ENCODE peak calls at places on chromosomes 12 and 14, in nine cellular contexts. One of them, this sample, is unnamed.

GRCh38 chr12:70543444-70543843 is 93.8 kb downstream of the PTPRB start:
- DNase-seq in upper lobe of left lung: no peak
- DNase-seq in transverse colon: no peak
- DNase-seq in WTC11: no peak
- DNase-seq in tibial artery: no peak
- DNase-seq in sigmoid colon: no peak
- DNase-seq in brain microvascular endothelial cell: peak
- DNase-seq in mesothelial cell of epicardium: no peak
- DNase-seq in HFFc6: peak
- DNase-seq in this sample: no peak

GRCh38 chr14:23551266-23552028 is at the start of gene ZFHX2:
- DNase-seq in upper lobe of left lung: peak
- DNase-seq in transverse colon: peak
- DNase-seq in WTC11: peak
- DNase-seq in tibial artery: peak
- DNase-seq in sigmoid colon: no peak
- DNase-seq in brain microvascular endothelial cell: peak
- DNase-seq in mesothelial cell of epicardium: peak
- DNase-seq in HFFc6: peak
- DNase-seq in this sample: peak

GRCh38 chr12:80291108-80291754 is 152.8 kb upstream of the PTPRQ start:
- DNase-seq in upper lobe of left lung: no peak
- DNase-seq in transverse colon: no peak
- DNase-seq in WTC11: no peak
- DNase-seq in tibial artery: no peak
- DNase-seq in sigmoid colon: no peak
- DNase-seq in brain microvascular endothelial cell: no peak
- DNase-seq in mesothelial cell of epicardium: no peak
- DNase-seq in HFFc6: no peak
- DNase-seq in this sample: no peak

GRCh38 chr14:62213516-62213915 is 451.3 kb downstream of the SNAPC1 start:
- DNase-seq in upper lobe of left lung: no peak
- DNase-seq in transverse colon: no peak
- DNase-seq in WTC11: no peak
- DNase-seq in tibial artery: no peak
- DNase-seq in sigmoid colon: no peak
- DNase-seq in brain microvascular endothelial cell: peak
- DNase-seq in mesothelial cell of epicardium: no peak
- DNase-seq in HFFc6: no peak
- DNase-seq in this sample: no peak

GRCh38 chr12:103326190-103326589 is 169.6 kb downstream of the C12orf42 start:
- DNase-seq in upper lobe of left lung: no peak
- DNase-seq in transverse colon: no peak
- DNase-seq in WTC11: peak
- DNase-seq in tibial artery: no peak
- DNase-seq in sigmoid colon: no peak
- DNase-seq in brain microvascular endothelial cell: no peak
- DNase-seq in mesothelial cell of epicardium: no peak
- DNase-seq in HFFc6: no peak
- DNase-seq in this sample: peak

GRCh38 chr12:64102339-64102738 is 119.8 kb downstream of the KICS2 start:
- DNase-seq in upper lobe of left lung: no peak
- DNase-seq in transverse colon: no peak
- DNase-seq in WTC11: no peak
- DNase-seq in tibial artery: no peak
- DNase-seq in sigmoid colon: no peak
- DNase-seq in brain microvascular endothelial cell: no peak
- DNase-seq in mesothelial cell of epicardium: no peak
- DNase-seq in HFFc6: peak
- DNase-seq in this sample: no peak

GRCh38 chr12:110022980-110023633 is 23.9 kb downstream of the ANKRD13A start:
- DNase-seq in upper lobe of left lung: no peak
- DNase-seq in transverse colon: no peak
- DNase-seq in WTC11: no peak
- DNase-seq in tibial artery: no peak
- DNase-seq in sigmoid colon: no peak
- DNase-seq in brain microvascular endothelial cell: no peak
- DNase-seq in mesothelial cell of epicardium: no peak
- DNase-seq in HFFc6: peak
- DNase-seq in this sample: no peak

GRCh38 chr12:49622501-49623141 is 740 bp upstream of the PRPF40B start:
- DNase-seq in upper lobe of left lung: no peak
- DNase-seq in transverse colon: peak
- DNase-seq in WTC11: peak
- DNase-seq in tibial artery: no peak
- DNase-seq in sigmoid colon: no peak
- DNase-seq in brain microvascular endothelial cell: no peak
- DNase-seq in mesothelial cell of epicardium: no peak
- DNase-seq in HFFc6: peak
- DNase-seq in this sample: peak

GRCh38 chr14:104742586-104743455 is 10.1 kb upstream of the SIVA1 start:
- DNase-seq in upper lobe of left lung: no peak
- DNase-seq in transverse colon: no peak
- DNase-seq in WTC11: no peak
- DNase-seq in tibial artery: no peak
- DNase-seq in sigmoid colon: no peak
- DNase-seq in brain microvascular endothelial cell: no peak
- DNase-seq in mesothelial cell of epicardium: no peak
- DNase-seq in HFFc6: no peak
- DNase-seq in this sample: no peak

GRCh38 chr14:22113401-22113800 is 439.8 kb upstream of the OR4E1 start:
- DNase-seq in upper lobe of left lung: no peak
- DNase-seq in transverse colon: no peak
- DNase-seq in WTC11: peak
- DNase-seq in tibial artery: no peak
- DNase-seq in sigmoid colon: no peak
- DNase-seq in brain microvascular endothelial cell: no peak
- DNase-seq in mesothelial cell of epicardium: no peak
- DNase-seq in HFFc6: no peak
- DNase-seq in this sample: no peak

GRCh38 chr14:79585845-79586244 is 625.5 kb downstream of the DIO2 start:
- DNase-seq in upper lobe of left lung: no peak
- DNase-seq in transverse colon: no peak
- DNase-seq in WTC11: no peak
- DNase-seq in tibial artery: no peak
- DNase-seq in sigmoid colon: no peak
- DNase-seq in brain microvascular endothelial cell: peak
- DNase-seq in mesothelial cell of epicardium: no peak
- DNase-seq in HFFc6: peak
- DNase-seq in this sample: no peak

GRCh38 chr12:57825451-57825850 is 6.9 kb upstream of the AVIL start:
- DNase-seq in upper lobe of left lung: no peak
- DNase-seq in transverse colon: no peak
- DNase-seq in WTC11: no peak
- DNase-seq in tibial artery: no peak
- DNase-seq in sigmoid colon: no peak
- DNase-seq in brain microvascular endothelial cell: no peak
- DNase-seq in mesothelial cell of epicardium: no peak
- DNase-seq in HFFc6: no peak
- DNase-seq in this sample: no peak

GRCh38 chr12:58395470-58395869 is 454.1 kb downstream of the ATP23 start:
- DNase-seq in upper lobe of left lung: no peak
- DNase-seq in transverse colon: no peak
- DNase-seq in WTC11: no peak
- DNase-seq in tibial artery: no peak
- DNase-seq in sigmoid colon: no peak
- DNase-seq in brain microvascular endothelial cell: no peak
- DNase-seq in mesothelial cell of epicardium: no peak
- DNase-seq in HFFc6: peak
- DNase-seq in this sample: no peak

GRCh38 chr14:37232907-37233481 is 35.3 kb downstream of the MIPOL1 start:
- DNase-seq in upper lobe of left lung: no peak
- DNase-seq in transverse colon: no peak
- DNase-seq in WTC11: no peak
- DNase-seq in tibial artery: no peak
- DNase-seq in sigmoid colon: no peak
- DNase-seq in brain microvascular endothelial cell: peak
- DNase-seq in mesothelial cell of epicardium: no peak
- DNase-seq in HFFc6: peak
- DNase-seq in this sample: peak

GRCh38 chr12:9340422-9341259 is 132.4 kb upstream of the PZP start:
- DNase-seq in upper lobe of left lung: no peak
- DNase-seq in transverse colon: no peak
- DNase-seq in WTC11: no peak
- DNase-seq in tibial artery: no peak
- DNase-seq in sigmoid colon: no peak
- DNase-seq in brain microvascular endothelial cell: peak
- DNase-seq in mesothelial cell of epicardium: no peak
- DNase-seq in HFFc6: peak
- DNase-seq in this sample: no peak

DNA sequence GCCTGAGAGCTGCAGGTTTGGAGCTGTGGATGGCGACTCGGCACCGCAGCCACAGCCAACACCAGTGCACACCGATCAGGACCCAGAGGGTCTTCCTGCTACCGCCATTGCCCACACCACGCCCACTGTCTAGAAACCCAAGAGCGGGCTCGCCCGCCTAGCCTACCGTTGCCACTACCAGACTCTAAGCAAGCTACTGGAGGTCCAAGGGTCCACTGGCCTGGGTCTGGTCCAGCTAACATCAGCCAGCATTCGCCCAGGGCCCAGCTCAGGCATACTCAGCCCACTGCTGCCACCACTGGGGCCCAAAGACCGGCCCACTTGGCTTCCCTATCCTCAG is 30.5 kb upstream of the MON2 start:
- DNase-seq in upper lobe of left lung: no peak
- DNase-seq in transverse colon: no peak
- DNase-seq in WTC11: no peak
- DNase-seq in tibial artery: no peak
- DNase-seq in sigmoid colon: no peak
- DNase-seq in brain microvascular endothelial cell: no peak
- DNase-seq in mesothelial cell of epicardium: no peak
- DNase-seq in HFFc6: no peak
- DNase-seq in this sample: peak
- TF ChIP-seq CTCF in upper lobe of left lung: no peak
- TF ChIP-seq CTCF in transverse colon: no peak
- TF ChIP-seq CTCF in WTC11: no peak
- TF ChIP-seq CTCF in tibial artery: no peak
- TF ChIP-seq CTCF in sigmoid colon: no peak
- TF ChIP-seq CTCF in brain microvascular endothelial cell: no peak
- TF ChIP-seq CTCF in mesothelial cell of epicardium: no peak
- TF ChIP-seq CTCF in HFFc6: no peak
- TF ChIP-seq CTCF in this sample: no peak

GRCh38 chr14:64772394-64772950 is 68.2 kb downstream of the PLEKHG3 start:
- DNase-seq in upper lobe of left lung: no peak
- DNase-seq in transverse colon: no peak
- DNase-seq in WTC11: no peak
- DNase-seq in tibial artery: no peak
- DNase-seq in sigmoid colon: peak
- DNase-seq in brain microvascular endothelial cell: no peak
- DNase-seq in mesothelial cell of epicardium: no peak
- DNase-seq in HFFc6: no peak
- DNase-seq in this sample: no peak
- TF ChIP-seq CTCF in upper lobe of left lung: no peak
- TF ChIP-seq CTCF in transverse colon: no peak
- TF ChIP-seq CTCF in WTC11: no peak
- TF ChIP-seq CTCF in tibial artery: no peak
- TF ChIP-seq CTCF in sigmoid colon: no peak
- TF ChIP-seq CTCF in brain microvascular endothelial cell: peak
- TF ChIP-seq CTCF in mesothelial cell of epicardium: no peak
- TF ChIP-seq CTCF in HFFc6: peak
- TF ChIP-seq CTCF in this sample: no peak

GRCh38 chr12:24948452-24948815 is 467 bp downstream of the BCAT1 start:
- DNase-seq in upper lobe of left lung: no peak
- DNase-seq in transverse colon: no peak
- DNase-seq in WTC11: no peak
- DNase-seq in tibial artery: no peak
- DNase-seq in sigmoid colon: no peak
- DNase-seq in brain microvascular endothelial cell: no peak
- DNase-seq in mesothelial cell of epicardium: no peak
- DNase-seq in HFFc6: no peak
- DNase-seq in this sample: peak

GRCh38 chr12:24947541-24948451 is 1.1 kb downstream of the BCAT1 start:
- DNase-seq in upper lobe of left lung: no peak
- DNase-seq in transverse colon: no peak
- DNase-seq in WTC11: no peak
- DNase-seq in tibial artery: no peak
- DNase-seq in sigmoid colon: no peak
- DNase-seq in brain microvascular endothelial cell: no peak
- DNase-seq in mesothelial cell of epicardium: no peak
- DNase-seq in HFFc6: no peak
- DNase-seq in this sample: peak

GRCh38 chr12:24950231-24950834 is 1.4 kb upstream of the BCAT1 start:
- DNase-seq in upper lobe of left lung: no peak
- DNase-seq in transverse colon: peak
- DNase-seq in WTC11: no peak
- DNase-seq in tibial artery: no peak
- DNase-seq in sigmoid colon: no peak
- DNase-seq in brain microvascular endothelial cell: no peak
- DNase-seq in mesothelial cell of epicardium: no peak
- DNase-seq in HFFc6: no peak
- DNase-seq in this sample: peak

GRCh38 chr12:24945822-24946221 is 3.1 kb downstream of the BCAT1 start:
- DNase-seq in upper lobe of left lung: no peak
- DNase-seq in transverse colon: no peak
- DNase-seq in WTC11: no peak
- DNase-seq in tibial artery: no peak
- DNase-seq in sigmoid colon: no peak
- DNase-seq in brain microvascular endothelial cell: no peak
- DNase-seq in mesothelial cell of epicardium: no peak
- DNase-seq in HFFc6: no peak
- DNase-seq in this sample: no peak

GRCh38 chr12:24948816-24949722 is at the start of gene BCAT1:
- DNase-seq in upper lobe of left lung: peak
- DNase-seq in transverse colon: peak
- DNase-seq in WTC11: peak
- DNase-seq in tibial artery: peak
- DNase-seq in sigmoid colon: peak
- DNase-seq in brain microvascular endothelial cell: peak
- DNase-seq in mesothelial cell of epicardium: peak
- DNase-seq in HFFc6: peak
- DNase-seq in this sample: peak
- TF ChIP-seq CTCF in upper lobe of left lung: peak
- TF ChIP-seq CTCF in transverse colon: no peak
- TF ChIP-seq CTCF in WTC11: no peak
- TF ChIP-seq CTCF in tibial artery: no peak
- TF ChIP-seq CTCF in sigmoid colon: no peak
- TF ChIP-seq CTCF in brain microvascular endothelial cell: peak
- TF ChIP-seq CTCF in mesothelial cell of epicardium: no peak
- TF ChIP-seq CTCF in HFFc6: peak
- TF ChIP-seq CTCF in this sample: peak

DNA sequence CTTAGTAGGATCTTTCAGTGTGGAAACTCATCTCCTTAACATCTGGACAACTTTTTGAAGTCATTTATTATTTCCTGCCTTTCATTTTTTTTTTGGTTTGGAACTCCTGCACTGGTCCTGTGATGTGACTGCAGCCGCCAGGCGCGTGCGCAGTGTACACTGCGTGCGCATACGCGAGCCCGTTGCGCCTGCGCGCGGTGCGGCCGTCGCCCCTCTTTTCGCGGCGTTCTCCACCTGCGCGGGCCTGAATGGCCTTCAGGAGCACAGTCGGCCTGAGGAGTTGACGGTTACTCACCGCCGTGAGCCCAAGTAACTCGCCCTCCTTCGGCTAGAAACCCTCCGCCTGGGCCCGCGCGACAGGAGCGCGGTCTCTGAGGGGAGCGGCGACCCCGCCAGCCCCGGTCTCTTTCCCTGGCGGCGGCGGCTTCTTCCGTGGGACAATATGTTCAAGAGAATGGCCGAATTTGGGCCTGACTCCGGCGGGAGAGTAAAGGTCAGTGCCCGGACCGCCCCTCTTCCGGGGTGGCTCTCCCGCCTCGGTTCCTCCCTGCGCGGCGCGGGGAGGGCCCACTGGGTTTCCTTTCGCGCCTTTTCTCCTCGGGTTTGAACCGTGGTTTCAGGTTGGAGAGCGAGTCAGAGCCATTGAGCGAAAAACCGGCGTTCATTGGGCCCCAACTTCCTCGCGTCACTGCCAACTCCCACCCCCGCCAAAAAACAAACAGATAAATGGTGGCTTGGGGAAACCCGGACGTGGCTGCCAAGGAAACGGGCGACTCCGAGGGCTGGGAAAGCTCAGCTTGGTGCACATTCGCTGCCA is at the start of gene YEATS4:
- DNase-seq in upper lobe of left lung: peak
- DNase-seq in transverse colon: peak
- DNase-seq in WTC11: peak
- DNase-seq in tibial artery: peak
- DNase-seq in sigmoid colon: peak
- DNase-seq in brain microvascular endothelial cell: peak
- DNase-seq in mesothelial cell of epicardium: peak
- DNase-seq in HFFc6: peak
- DNase-seq in this sample: peak
- TF ChIP-seq CTCF in upper lobe of left lung: peak
- TF ChIP-seq CTCF in transverse colon: no peak
- TF ChIP-seq CTCF in WTC11: no peak
- TF ChIP-seq CTCF in tibial artery: no peak
- TF ChIP-seq CTCF in sigmoid colon: no peak
- TF ChIP-seq CTCF in brain microvascular endothelial cell: no peak
- TF ChIP-seq CTCF in mesothelial cell of epicardium: no peak
- TF ChIP-seq CTCF in HFFc6: no peak
- TF ChIP-seq CTCF in this sample: no peak

This sample was measured in GM13976.